ENCODE peak calls at places on chromosomes 7 and 10, in eight cellular contexts. F is pancreas; J is sigmoid colon; O is fibroblast of the conjunctiva; P is colonic mucosa; W is AG09309; I is Panc1; V is stimulated activated CD4-positive, alpha-beta T cell treated with anti-CD3 and anti-CD28 coated beads, Interleukin-1b, Interleukin-23, amount 100 ng/mL, for 1 hour. G is an unnamed sample.

GRCh38 chr10:80173441-80173840 is 31.9 kb downstream of the ANXA11 start:
- DNase-seq in F (no peak), J (peak), O (no peak), P (no peak), W (no peak), I (no peak), V (no peak), G (no peak)

GRCh38 chr10:122152544-122152943 is 118.6 kb upstream of the BTBD16 start:
- DNase-seq in F (no peak), J (peak), O (peak), P (no peak), W (peak), I (no peak), V (no peak), G (peak)

GRCh38 chr10:131626274-131626673 is 274.5 kb upstream of the PPP2R2D start:
- DNase-seq in F (no peak), J (no peak), O (no peak), P (no peak), W (no peak), I (no peak), V (no peak), G (no peak)

GRCh38 chr7:32357535-32358277 is 132.5 kb downstream of the LSM5 start:
- DNase-seq in F (no peak), J (no peak), O (no peak), P (no peak), W (no peak), I (no peak), V (no peak), G (no peak)

GRCh38 chr10:91782539-91782938 is 15.7 kb upstream of the TNKS2 start:
- DNase-seq in F (no peak), J (no peak), O (no peak), P (no peak), W (no peak), I (no peak), V (no peak), G (no peak)

GRCh38 chr7:780056-780455 is 52.2 kb upstream of the SUN1 start:
- DNase-seq in F (no peak), J (no peak), O (no peak), P (no peak), W (no peak), I (no peak), V (no peak), G (no peak)

GRCh38 chr7:77368974-77369373 is 47.2 kb downstream of the GSAP start:
- DNase-seq in F (no peak), J (no peak), O (no peak), P (no peak), W (no peak), I (no peak), V (no peak), G (no peak)

GRCh38 chr7:158957507-158957900 is 101.1 kb downstream of the DYNC2I1 start:
- DNase-seq in F (no peak), J (no peak), O (no peak), P (peak), W (no peak), I (no peak), V (no peak), G (no peak)

GRCh38 chr7:118182618-118183253 is 1.2 kb upstream of the LSM8 start:
- DNase-seq in F (no peak), J (no peak), O (no peak), P (no peak), W (no peak), I (no peak), V (no peak), G (no peak)

GRCh38 chr10:97851341-97852001 is 1.8 kb downstream of the GOLGA7B start:
- DNase-seq in F (no peak), J (no peak), O (no peak), P (no peak), W (no peak), I (no peak), V (no peak), G (no peak)

GRCh38 chr7:131352032-131352431 is 24.4 kb downstream of the MKLN1 start:
- DNase-seq in F (no peak), J (no peak), O (no peak), P (no peak), W (no peak), I (no peak), V (no peak), G (no peak)

GRCh38 chr7:21497072-21497471 is 45.8 kb upstream of the DNAH11 start:
- DNase-seq in F (no peak), J (no peak), O (no peak), P (no peak), W (no peak), I (no peak), V (no peak), G (no peak)

GRCh38 chr7:19061331-19061730 is 56.1 kb downstream of the TWIST1 start:
- DNase-seq in F (no peak), J (no peak), O (peak), P (no peak), W (no peak), I (no peak), V (no peak), G (no peak)

GRCh38 chr10:34710391-34710751 is 104.7 kb downstream of the PARD3 start:
- DNase-seq in F (no peak), J (peak), O (peak), P (no peak), W (no peak), I (no peak), V (no peak), G (peak)

GRCh38 chr7:111982133-111982532 is 224.1 kb downstream of the DOCK4 start:
- DNase-seq in F (no peak), J (no peak), O (no peak), P (no peak), W (no peak), I (no peak), V (no peak), G (no peak)

GRCh38 chr10:15901889-15902288 is 41.6 kb upstream of the MINDY3 start:
- DNase-seq in F (no peak), J (no peak), O (no peak), P (no peak), W (no peak), I (no peak), V (no peak), G (no peak)

GRCh38 chr7:50363327-50364060 is 59.0 kb downstream of the IKZF1 start:
- DNase-seq in F (no peak), J (no peak), O (no peak), P (no peak), W (no peak), I (no peak), V (no peak), G (no peak)

GRCh38 chr10:33410096-33410859 is 75.8 kb upstream of the NRP1 start:
- DNase-seq in F (no peak), J (no peak), O (no peak), P (no peak), W (no peak), I (no peak), V (no peak), G (no peak)

GRCh38 chr10:17178006-17178405 is 23.5 kb downstream of the TRDMT1 start:
- DNase-seq in F (no peak), J (no peak), O (no peak), P (no peak), W (no peak), I (no peak), V (no peak), G (no peak)

GRCh38 chr7:22801907-22802306 is 20.7 kb downstream of the TOMM7 start:
- DNase-seq in F (no peak), J (no peak), O (no peak), P (no peak), W (no peak), I (no peak), V (no peak), G (no peak)

GRCh38 chr7:32298403-32299132 is 191.6 kb downstream of the LSM5 start:
- DNase-seq in F (no peak), J (no peak), O (no peak), P (no peak), W (no peak), I (no peak), V (no peak), G (no peak)

GRCh38 chr10:30176182-30176581 is 116.8 kb upstream of the JCAD start:
- DNase-seq in F (no peak), J (no peak), O (no peak), P (no peak), W (peak), I (no peak), V (no peak), G (no peak)

GRCh38 chr10:12504176-12504575 is 154.8 kb downstream of the CAMK1D start:
- DNase-seq in F (no peak), J (no peak), O (no peak), P (peak), W (no peak), I (no peak), V (no peak), G (no peak)

GRCh38 chr7:16268821-16269768 is 152.2 kb downstream of the CRPPA start:
- DNase-seq in F (no peak), J (no peak), O (peak), P (no peak), W (no peak), I (no peak), V (no peak), G (no peak)

GRCh38 chr10:72335394-72336258 is 19.1 kb downstream of the DNAJB12 start:
- DNase-seq in F (peak), J (peak), O (peak), P (peak), W (no peak), I (no peak), V (no peak), G (peak)

GRCh38 chr10:32412499-32412853 is 33.5 kb upstream of the CCDC7 start:
- DNase-seq in F (no peak), J (no peak), O (no peak), P (no peak), W (no peak), I (no peak), V (no peak), G (no peak)

GRCh38 chr10:9951481-9952257 is 1066.0 kb upstream of the CELF2 start:
- DNase-seq in F (no peak), J (no peak), O (no peak), P (no peak), W (no peak), I (no peak), V (no peak), G (no peak)

GRCh38 chr10:73076361-73077183 is 20.1 kb downstream of the P4HA1 start:
- DNase-seq in F (no peak), J (peak), O (peak), P (peak), W (no peak), I (no peak), V (no peak), G (peak)

GRCh38 chr10:112446055-112446854 is 459 bp downstream of the ZDHHC6 start:
- DNase-seq in F (no peak), J (no peak), O (no peak), P (peak), W (no peak), I (no peak), V (no peak), G (no peak)

GRCh38 chr7:114086491-114086905 is 167.7 kb upstream of the PPP1R3A start:
- DNase-seq in F (peak), J (peak), O (no peak), P (peak), W (no peak), I (no peak), V (no peak), G (peak)

GRCh38 chr10:30763933-30764332 is 134.4 kb upstream of the LYZL2 start:
- DNase-seq in F (no peak), J (peak), O (no peak), P (no peak), W (no peak), I (no peak), V (no peak), G (no peak)

GRCh38 chr7:22138886-22139285 is 193.2 kb upstream of the CDCA7L start:
- DNase-seq in F (no peak), J (no peak), O (no peak), P (no peak), W (no peak), I (no peak), V (no peak), G (no peak)

GRCh38 chr10:109831846-109832245 is 91.5 kb downstream of the XPNPEP1 start:
- DNase-seq in F (no peak), J (no peak), O (no peak), P (no peak), W (no peak), I (no peak), V (no peak), G (no peak)

GRCh38 chr10:30437039-30437781 is 3.2 kb downstream of the MAP3K8 start:
- DNase-seq in F (no peak), J (no peak), O (no peak), P (no peak), W (no peak), I (no peak), V (no peak), G (no peak)

GRCh38 chr7:36863901-36864701 is 139.8 kb upstream of the AOAH start:
- DNase-seq in F (no peak), J (no peak), O (no peak), P (no peak), W (no peak), I (no peak), V (no peak), G (peak)

G was measured in adrenal gland.